ENCODE peak calls at places on chromosomes 5 and 9, in seven cellular contexts. One of them, this sample, is unnamed.

GRCh38 chr5:31581498-31582099 is 49.5 kb downstream of the C5orf22 start:
- DNase-seq in H1: no peak
- DNase-seq in heart right ventricle: no peak
- DNase-seq in CD8-positive, alpha-beta memory T cell: no peak
- DNase-seq in adrenal gland: no peak
- DNase-seq in uterus: no peak
- DNase-seq in neural progenitor cell: peak; percentile 52
- DNase-seq in this sample: no peak

GRCh38 chr5:35198096-35198495 is 32.2 kb downstream of the PRLR start:
- DNase-seq in H1: no peak
- DNase-seq in heart right ventricle: no peak
- DNase-seq in CD8-positive, alpha-beta memory T cell: no peak
- DNase-seq in adrenal gland: peak; percentile 84
- DNase-seq in uterus: no peak
- DNase-seq in neural progenitor cell: no peak
- DNase-seq in this sample: no peak

GRCh38 chr5:108382784-108383358 is 973 bp upstream of the FBXL17 start:
- DNase-seq in H1: no peak
- DNase-seq in heart right ventricle: no peak
- DNase-seq in CD8-positive, alpha-beta memory T cell: peak; percentile 43
- DNase-seq in adrenal gland: no peak
- DNase-seq in uterus: no peak
- DNase-seq in neural progenitor cell: peak; percentile 2
- DNase-seq in this sample: no peak

GRCh38 chr9:27675354-27675753 is 102.1 kb upstream of the C9orf72 start:
- DNase-seq in H1: no peak
- DNase-seq in heart right ventricle: no peak
- DNase-seq in CD8-positive, alpha-beta memory T cell: no peak
- DNase-seq in adrenal gland: no peak
- DNase-seq in uterus: no peak
- DNase-seq in neural progenitor cell: peak; percentile 21
- DNase-seq in this sample: no peak

GRCh38 chr5:5340206-5340729 is 82.2 kb upstream of the ICE1 start:
- DNase-seq in H1: peak; percentile 47
- DNase-seq in heart right ventricle: peak; percentile 55
- DNase-seq in CD8-positive, alpha-beta memory T cell: no peak
- DNase-seq in adrenal gland: peak; percentile 90
- DNase-seq in uterus: peak; percentile 90
- DNase-seq in neural progenitor cell: peak; percentile 65
- DNase-seq in this sample: no peak

GRCh38 chr9:112554516-112554915 is 67.9 kb downstream of the KIAA1958 start:
- DNase-seq in H1: no peak
- DNase-seq in heart right ventricle: no peak
- DNase-seq in CD8-positive, alpha-beta memory T cell: no peak
- DNase-seq in adrenal gland: no peak
- DNase-seq in uterus: no peak
- DNase-seq in neural progenitor cell: no peak
- DNase-seq in this sample: no peak

GRCh38 chr5:77486344-77486962 is 5.7 kb downstream of the WDR41 start:
- DNase-seq in H1: no peak
- DNase-seq in heart right ventricle: no peak
- DNase-seq in CD8-positive, alpha-beta memory T cell: no peak
- DNase-seq in adrenal gland: no peak
- DNase-seq in uterus: no peak
- DNase-seq in neural progenitor cell: no peak
- DNase-seq in this sample: no peak

GRCh38 chr9:128275198-128276007 is at the start of gene GOLGA2:
- DNase-seq in H1: no peak
- DNase-seq in heart right ventricle: peak; percentile 50
- DNase-seq in CD8-positive, alpha-beta memory T cell: no peak
- DNase-seq in adrenal gland: peak; percentile 75
- DNase-seq in uterus: peak; percentile 46
- DNase-seq in neural progenitor cell: peak; percentile 82
- DNase-seq in this sample: no peak

GRCh38 chr9:131657031-131657377 is 82.9 kb downstream of the RAPGEF1 start:
- DNase-seq in H1: no peak
- DNase-seq in heart right ventricle: no peak
- DNase-seq in CD8-positive, alpha-beta memory T cell: peak; percentile 47
- DNase-seq in adrenal gland: no peak
- DNase-seq in uterus: no peak
- DNase-seq in neural progenitor cell: no peak
- DNase-seq in this sample: peak; percentile 61

GRCh38 chr5:146884230-146884629 is 5.7 kb upstream of the PPP2R2B start:
- DNase-seq in H1: no peak
- DNase-seq in heart right ventricle: no peak
- DNase-seq in CD8-positive, alpha-beta memory T cell: no peak
- DNase-seq in adrenal gland: no peak
- DNase-seq in uterus: no peak
- DNase-seq in neural progenitor cell: no peak
- DNase-seq in this sample: no peak

GRCh38 chr5:53469946-53470687 is 10.3 kb upstream of the FST start:
- DNase-seq in H1: no peak
- DNase-seq in heart right ventricle: no peak
- DNase-seq in CD8-positive, alpha-beta memory T cell: no peak
- DNase-seq in adrenal gland: no peak
- DNase-seq in uterus: no peak
- DNase-seq in neural progenitor cell: no peak
- DNase-seq in this sample: no peak

GRCh38 chr9:618478-618877 is 223.0 kb upstream of the DMRT1 start:
- DNase-seq in H1: no peak
- DNase-seq in heart right ventricle: no peak
- DNase-seq in CD8-positive, alpha-beta memory T cell: no peak
- DNase-seq in adrenal gland: no peak
- DNase-seq in uterus: no peak
- DNase-seq in neural progenitor cell: no peak
- DNase-seq in this sample: no peak

GRCh38 chr5:179624841-179625271 is 1.4 kb upstream of the HNRNPH1 start:
- DNase-seq in H1: no peak
- DNase-seq in heart right ventricle: no peak
- DNase-seq in CD8-positive, alpha-beta memory T cell: no peak
- DNase-seq in adrenal gland: no peak
- DNase-seq in uterus: no peak
- DNase-seq in neural progenitor cell: no peak
- DNase-seq in this sample: no peak

GRCh38 chr5:180816608-180817534 is 14.3 kb upstream of the MGAT1 start:
- DNase-seq in H1: no peak
- DNase-seq in heart right ventricle: peak; percentile 86
- DNase-seq in CD8-positive, alpha-beta memory T cell: no peak
- DNase-seq in adrenal gland: no peak
- DNase-seq in uterus: peak; percentile 70
- DNase-seq in neural progenitor cell: no peak
- DNase-seq in this sample: no peak

GRCh38 chr5:84381501-84382362 is 2.9 kb downstream of the EDIL3 start:
- DNase-seq in H1: no peak
- DNase-seq in heart right ventricle: no peak
- DNase-seq in CD8-positive, alpha-beta memory T cell: no peak
- DNase-seq in adrenal gland: no peak
- DNase-seq in uterus: peak; percentile 20
- DNase-seq in neural progenitor cell: no peak
- DNase-seq in this sample: no peak

GRCh38 chr9:115944166-115944948 is 209.2 kb upstream of the PAPPA start:
- DNase-seq in H1: no peak
- DNase-seq in heart right ventricle: peak; percentile 59
- DNase-seq in CD8-positive, alpha-beta memory T cell: no peak
- DNase-seq in adrenal gland: peak; percentile 84
- DNase-seq in uterus: peak; percentile 83
- DNase-seq in neural progenitor cell: peak; percentile 4
- DNase-seq in this sample: no peak

GRCh38 chr5:147448766-147449165 is 61.1 kb downstream of the DPYSL3 start:
- DNase-seq in H1: no peak
- DNase-seq in heart right ventricle: no peak
- DNase-seq in CD8-positive, alpha-beta memory T cell: no peak
- DNase-seq in adrenal gland: no peak
- DNase-seq in uterus: no peak
- DNase-seq in neural progenitor cell: no peak
- DNase-seq in this sample: no peak

GRCh38 chr5:147748590-147748989 is 33.9 kb downstream of the JAKMIP2 start:
- DNase-seq in H1: peak; percentile 3
- DNase-seq in heart right ventricle: no peak
- DNase-seq in CD8-positive, alpha-beta memory T cell: no peak
- DNase-seq in adrenal gland: no peak
- DNase-seq in uterus: no peak
- DNase-seq in neural progenitor cell: no peak
- DNase-seq in this sample: no peak

GRCh38 chr5:6859001-6859400 is 145.8 kb downstream of the TENT4A start:
- DNase-seq in H1: no peak
- DNase-seq in heart right ventricle: no peak
- DNase-seq in CD8-positive, alpha-beta memory T cell: no peak
- DNase-seq in adrenal gland: no peak
- DNase-seq in uterus: no peak
- DNase-seq in neural progenitor cell: no peak
- DNase-seq in this sample: no peak

GRCh38 chr9:129397335-129397734 is 219.3 kb upstream of the IER5L start:
- DNase-seq in H1: no peak
- DNase-seq in heart right ventricle: no peak
- DNase-seq in CD8-positive, alpha-beta memory T cell: no peak
- DNase-seq in adrenal gland: no peak
- DNase-seq in uterus: no peak
- DNase-seq in neural progenitor cell: no peak
- DNase-seq in this sample: no peak

GRCh38 chr5:169906745-169907649 is 73.3 kb downstream of the INSYN2B start:
- DNase-seq in H1: no peak
- DNase-seq in heart right ventricle: no peak
- DNase-seq in CD8-positive, alpha-beta memory T cell: no peak
- DNase-seq in adrenal gland: no peak
- DNase-seq in uterus: no peak
- DNase-seq in neural progenitor cell: no peak
- DNase-seq in this sample: no peak

GRCh38 chr5:124689653-124690052 is 56.8 kb downstream of the ZNF608 start:
- DNase-seq in H1: no peak
- DNase-seq in heart right ventricle: no peak
- DNase-seq in CD8-positive, alpha-beta memory T cell: no peak
- DNase-seq in adrenal gland: no peak
- DNase-seq in uterus: no peak
- DNase-seq in neural progenitor cell: no peak
- DNase-seq in this sample: no peak

GRCh38 chr5:172777381-172778222 is 6.6 kb upstream of the DUSP1 start:
- DNase-seq in H1: no peak
- DNase-seq in heart right ventricle: peak; percentile 81
- DNase-seq in CD8-positive, alpha-beta memory T cell: peak; percentile 87
- DNase-seq in adrenal gland: peak; percentile 97
- DNase-seq in uterus: peak; percentile 91
- DNase-seq in neural progenitor cell: no peak
- DNase-seq in this sample: peak; percentile 67

GRCh38 chr5:141100243-141100805 is at the start of gene PCDHB3:
- DNase-seq in H1: peak; percentile 51
- DNase-seq in heart right ventricle: peak; percentile 40
- DNase-seq in CD8-positive, alpha-beta memory T cell: no peak
- DNase-seq in adrenal gland: no peak
- DNase-seq in uterus: peak; percentile 36
- DNase-seq in neural progenitor cell: no peak
- DNase-seq in this sample: peak; percentile 14

GRCh38 chr9:96565684-96566360 is 53.8 kb downstream of the CDC14B start:
- DNase-seq in H1: no peak
- DNase-seq in heart right ventricle: no peak
- DNase-seq in CD8-positive, alpha-beta memory T cell: no peak
- DNase-seq in adrenal gland: no peak
- DNase-seq in uterus: no peak
- DNase-seq in neural progenitor cell: peak; percentile 7
- DNase-seq in this sample: no peak

GRCh38 chr5:122164831-122165573 is 35.7 kb downstream of the ZNF474 start:
- DNase-seq in H1: no peak
- DNase-seq in heart right ventricle: no peak
- DNase-seq in CD8-positive, alpha-beta memory T cell: no peak
- DNase-seq in adrenal gland: no peak
- DNase-seq in uterus: no peak
- DNase-seq in neural progenitor cell: no peak
- DNase-seq in this sample: no peak

GRCh38 chr5:122163151-122164069 is 34.1 kb downstream of the ZNF474 start:
- DNase-seq in H1: no peak
- DNase-seq in heart right ventricle: no peak
- DNase-seq in CD8-positive, alpha-beta memory T cell: no peak
- DNase-seq in adrenal gland: no peak
- DNase-seq in uterus: no peak
- DNase-seq in neural progenitor cell: peak; percentile 16
- DNase-seq in this sample: no peak

GRCh38 chr5:122165574-122166021 is 36.3 kb downstream of the ZNF474 start:
- DNase-seq in H1: no peak
- DNase-seq in heart right ventricle: no peak
- DNase-seq in CD8-positive, alpha-beta memory T cell: no peak
- DNase-seq in adrenal gland: no peak
- DNase-seq in uterus: no peak
- DNase-seq in neural progenitor cell: no peak
- DNase-seq in this sample: no peak

GRCh38 chr5:122162100-122162499 is 32.8 kb downstream of the ZNF474 start:
- DNase-seq in H1: no peak
- DNase-seq in heart right ventricle: no peak
- DNase-seq in CD8-positive, alpha-beta memory T cell: no peak
- DNase-seq in adrenal gland: no peak
- DNase-seq in uterus: no peak
- DNase-seq in neural progenitor cell: no peak
- DNase-seq in this sample: no peak

GRCh38 chr5:122164070-122164435 is 34.7 kb downstream of the ZNF474 start:
- DNase-seq in H1: no peak
- DNase-seq in heart right ventricle: no peak
- DNase-seq in CD8-positive, alpha-beta memory T cell: no peak
- DNase-seq in adrenal gland: no peak
- DNase-seq in uterus: no peak
- DNase-seq in neural progenitor cell: no peak
- DNase-seq in this sample: no peak
- H3K4me1 ChIP-seq in H1: no peaks in the 10 kb centered on the region
- H3K4me1 ChIP-seq in heart right ventricle: no peaks in the 10 kb centered on the region
- H3K4me1 ChIP-seq in CD8-positive, alpha-beta memory T cell: no peaks in the 10 kb centered on the region
- H3K4me1 ChIP-seq in adrenal gland: no peaks in the 10 kb centered on the region
- H3K4me1 ChIP-seq in uterus: no peaks in the 10 kb centered on the region
- H3K4me1 ChIP-seq in neural progenitor cell: peaks cover 10% of the 10 kb centered on the region
- H3K4me1 ChIP-seq in this sample: no peaks in the 10 kb centered on the region

DNA sequence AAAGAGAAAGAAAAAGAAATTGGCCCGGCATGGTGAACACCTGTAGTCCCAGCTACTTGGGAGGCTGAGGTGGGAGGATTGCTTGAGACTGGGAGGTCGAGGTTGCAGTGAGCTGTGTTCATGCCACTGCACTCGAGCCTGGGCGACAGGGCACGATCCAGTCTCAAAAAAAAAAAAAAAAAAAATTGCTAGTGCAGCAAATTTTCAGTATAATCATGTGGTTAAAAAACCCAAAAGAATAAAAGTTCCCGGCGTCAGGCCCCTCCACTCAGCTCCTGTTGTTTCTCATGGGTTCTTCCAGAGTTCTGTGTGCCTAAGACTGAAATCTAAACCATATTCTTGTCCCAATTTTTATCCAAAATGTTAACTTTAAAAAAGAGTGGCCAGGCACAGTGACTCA is 49.1 kb downstream of the WNK2 start:
- DNase-seq in H1: no peak
- DNase-seq in heart right ventricle: no peak
- DNase-seq in CD8-positive, alpha-beta memory T cell: no peak
- DNase-seq in adrenal gland: no peak
- DNase-seq in uterus: no peak
- DNase-seq in neural progenitor cell: no peak
- DNase-seq in this sample: no peak
- H3K4me1 ChIP-seq in H1: no peaks in the 10 kb centered on the region
- H3K4me1 ChIP-seq in heart right ventricle: peaks cover 3% of the 10 kb centered on the region
- H3K4me1 ChIP-seq in CD8-positive, alpha-beta memory T cell: peaks cover 16% of the 10 kb centered on the region
- H3K4me1 ChIP-seq in adrenal gland: no peaks in the 10 kb centered on the region
- H3K4me1 ChIP-seq in uterus: no peaks in the 10 kb centered on the region
- H3K4me1 ChIP-seq in neural progenitor cell: no peaks in the 10 kb centered on the region
- H3K4me1 ChIP-seq in this sample: peaks cover 5% of the 10 kb centered on the region

GRCh38 chr5:173926359-173926758 is 38.2 kb downstream of the CPEB4 start:
- DNase-seq in H1: no peak
- DNase-seq in heart right ventricle: peak; percentile 62
- DNase-seq in CD8-positive, alpha-beta memory T cell: no peak
- DNase-seq in adrenal gland: no peak
- DNase-seq in uterus: peak; percentile 38
- DNase-seq in neural progenitor cell: no peak
- DNase-seq in this sample: no peak
- H3K4me1 ChIP-seq in H1: no peaks in the 10 kb centered on the region
- H3K4me1 ChIP-seq in heart right ventricle: peaks cover 9% of the 10 kb centered on the region
- H3K4me1 ChIP-seq in CD8-positive, alpha-beta memory T cell: no peaks in the 10 kb centered on the region
- H3K4me1 ChIP-seq in adrenal gland: peaks cover 57% of the 10 kb centered on the region
- H3K4me1 ChIP-seq in uterus: peaks cover 17% of the 10 kb centered on the region
- H3K4me1 ChIP-seq in neural progenitor cell: peaks cover 27% of the 10 kb centered on the region
- H3K4me1 ChIP-seq in this sample: no peaks in the 10 kb centered on the region

GRCh38 chr5:142815469-142815868 is 45.3 kb downstream of the ARHGAP26 start:
- DNase-seq in H1: no peak
- DNase-seq in heart right ventricle: no peak
- DNase-seq in CD8-positive, alpha-beta memory T cell: no peak
- DNase-seq in adrenal gland: no peak
- DNase-seq in uterus: no peak
- DNase-seq in neural progenitor cell: no peak
- DNase-seq in this sample: no peak
- H3K4me1 ChIP-seq in H1: no peaks in the 10 kb centered on the region
- H3K4me1 ChIP-seq in heart right ventricle: peaks cover 33% of the 10 kb centered on the region
- H3K4me1 ChIP-seq in CD8-positive, alpha-beta memory T cell: peaks cover 7% of the 10 kb centered on the region
- H3K4me1 ChIP-seq in adrenal gland: peaks cover 9% of the 10 kb centered on the region
- H3K4me1 ChIP-seq in uterus: peaks cover 8% of the 10 kb centered on the region
- H3K4me1 ChIP-seq in neural progenitor cell: peaks cover 12% of the 10 kb centered on the region
- H3K4me1 ChIP-seq in this sample: peaks cover 5% of the 10 kb centered on the region